ENCODE peak calls at places on chromosomes 7 and 10, in four cellular contexts. X, K, J and E are unnamed samples.

GRCh38 chr10:129123428-129123827 is 343.6 kb upstream of the MGMT start:
- DNase-seq in X (no peak), J (no peak), K (no peak), E (no peak)

GRCh38 chr7:117781707-117782106 is 91.5 kb downstream of the CTTNBP2 start:
- DNase-seq in J (no peak), K (no peak), X (no peak), E (no peak)

GRCh38 chr10:11573497-11573896 is 38.0 kb downstream of the USP6NL start:
- DNase-seq in J (no peak), X (no peak), K (no peak), E (no peak)

GRCh38 chr10:106515206-106515790 is 649.2 kb downstream of the SORCS1 start:
- DNase-seq in K (no peak), J (no peak), X (no peak), E (no peak)

GRCh38 chr7:157004050-157004838 is 6.2 kb downstream of the MNX1 start:
- DNase-seq in J (no peak), X (no peak), K (no peak), E (no peak)

GRCh38 chr10:88670497-88670896 is 6.3 kb downstream of the LIPF start:
- DNase-seq in X (no peak), K (no peak), J (no peak), E (no peak)

GRCh38 chr10:73746721-73747120 is 2.5 kb downstream of the SEC24C start:
- DNase-seq in J (no peak), X (no peak), K (no peak), E (no peak)

GRCh38 chr7:64313740-64314491 is at the start of gene ZNF736:
- DNase-seq in X (no peak), K (peak; percentile 92), J (peak; percentile 77), E (peak; percentile 80)

GRCh38 chr10:132396495-132397035 is 435 bp upstream of the PWWP2B start:
- DNase-seq in X (peak; percentile 42), K (peak; percentile 58), J (peak; percentile 62), E (peak; percentile 51)